ENCODE peak calls at places on chromosomes 3 and 15, in ten cellular contexts. G, R, L, K, O, W, U, N, F and A are unnamed samples.

GRCh38 chr3:37082317-37082716 is 89.0 kb downstream of the MLH1 start:
- DNase-seq in G (no peak), R (no peak), L (no peak), K (no peak), O (no peak), W (no peak), U (no peak), N (no peak), F (no peak), A (peak)

GRCh38 chr15:89666147-89666857 is 11.0 kb upstream of the KIF7 start:
- DNase-seq in G (no peak), R (no peak), L (no peak), K (no peak), O (no peak), W (no peak), U (no peak), N (no peak), F (no peak), A (no peak)

GRCh38 chr3:4584537-4585249 is 91.5 kb downstream of the ITPR1 start:
- DNase-seq in G (peak), R (peak), L (no peak), K (peak), O (no peak), W (no peak), U (peak), N (no peak), F (peak), A (no peak)

GRCh38 chr3:185046623-185047022 is 106.2 kb downstream of the C3orf70 start:
- DNase-seq in G (no peak), R (no peak), L (no peak), K (no peak), O (no peak), W (no peak), U (no peak), N (no peak), F (no peak), A (no peak)

GRCh38 chr15:97984157-97984556 is 23.7 kb downstream of the ARRDC4 start:
- DNase-seq in G (no peak), R (no peak), L (no peak), K (no peak), O (no peak), W (no peak), U (no peak), N (no peak), F (no peak), A (no peak)

GRCh38 chr3:193767353-193768068 is 174.5 kb downstream of the OPA1 start:
- DNase-seq in G (no peak), R (no peak), L (no peak), K (no peak), O (no peak), W (no peak), U (no peak), N (no peak), F (no peak), A (no peak)

GRCh38 chr15:101022306-101022705 is 103.1 kb downstream of the LRRK1 start:
- DNase-seq in G (no peak), R (no peak), L (no peak), K (no peak), O (no peak), W (no peak), U (no peak), N (no peak), F (no peak), A (no peak)

GRCh38 chr3:126111126-126111551 is 27.2 kb upstream of the SLC41A3 start:
- DNase-seq in G (no peak), R (no peak), L (no peak), K (no peak), O (no peak), W (no peak), U (no peak), N (no peak), F (no peak), A (no peak)

GRCh38 chr3:127385540-127385870 is 97.7 kb upstream of the PRR20G start:
- DNase-seq in G (no peak), R (no peak), L (no peak), K (no peak), O (no peak), W (no peak), U (no peak), N (no peak), F (no peak), A (no peak)

GRCh38 chr15:101118615-101119014 is 133.2 kb downstream of the CHSY1 start:
- DNase-seq in G (no peak), R (no peak), L (no peak), K (no peak), O (no peak), W (no peak), U (no peak), N (no peak), F (no peak), A (no peak)

GRCh38 chr3:32447865-32448400 is 54.7 kb downstream of the CMTM6 start:
- DNase-seq in G (no peak), R (no peak), L (no peak), K (no peak), O (no peak), W (no peak), U (no peak), N (no peak), F (no peak), A (no peak)

GRCh38 chr3:175002732-175003143 is 143.6 kb downstream of the NAALADL2 start:
- DNase-seq in G (no peak), R (no peak), L (no peak), K (peak), O (no peak), W (no peak), U (no peak), N (no peak), F (peak), A (no peak)

GRCh38 chr3:196967412-196968232 is 1.0 kb downstream of the PIGZ start:
- DNase-seq in G (no peak), R (no peak), L (no peak), K (no peak), O (no peak), W (no peak), U (no peak), N (no peak), F (no peak), A (no peak)

GRCh38 chr3:25897019-25897418 is 107.1 kb downstream of the OXSM start:
- DNase-seq in G (peak), R (peak), L (no peak), K (no peak), O (peak), W (no peak), U (no peak), N (peak), F (peak), A (peak)

GRCh38 chr15:38068600-38068999 is 134.2 kb downstream of the TMCO5A start:
- DNase-seq in G (no peak), R (no peak), L (no peak), K (no peak), O (no peak), W (no peak), U (no peak), N (no peak), F (no peak), A (no peak)

GRCh38 chr3:58535531-58536500 is 1.2 kb downstream of the ACOX2 start:
- DNase-seq in G (no peak), R (no peak), L (peak), K (no peak), O (peak), W (peak), U (no peak), N (no peak), F (peak), A (peak)

GRCh38 chr3:155065537-155065936 is 14.6 kb upstream of the MME start:
- DNase-seq in G (no peak), R (no peak), L (no peak), K (peak), O (no peak), W (no peak), U (no peak), N (no peak), F (peak), A (no peak)

GRCh38 chr3:14429237-14429636 is 26.8 kb downstream of the SLC6A6 start:
- DNase-seq in G (no peak), R (no peak), L (no peak), K (peak), O (no peak), W (no peak), U (no peak), N (no peak), F (peak), A (no peak)

GRCh38 chr3:181794036-181794790 is 82.5 kb downstream of the SOX2 start:
- DNase-seq in G (no peak), R (no peak), L (no peak), K (no peak), O (no peak), W (no peak), U (no peak), N (no peak), F (no peak), A (no peak)

GRCh38 chr3:178537123-178537754 is 1.0 kb downstream of the KCNMB2 start:
- DNase-seq in G (no peak), R (no peak), L (peak), K (no peak), O (no peak), W (no peak), U (no peak), N (no peak), F (no peak), A (no peak)

GRCh38 chr15:74253276-74253921 is 17.3 kb downstream of the CCDC33 start:
- DNase-seq in G (no peak), R (no peak), L (peak), K (no peak), O (no peak), W (no peak), U (no peak), N (no peak), F (no peak), A (no peak)

GRCh38 chr3:12764171-12764776 is 5.2 kb upstream of the TMEM40 start:
- DNase-seq in G (no peak), R (no peak), L (no peak), K (no peak), O (no peak), W (no peak), U (no peak), N (no peak), F (no peak), A (no peak)

GRCh38 chr15:69744421-69745162 is 292.0 kb downstream of the RPLP1 start:
- DNase-seq in G (no peak), R (no peak), L (no peak), K (no peak), O (no peak), W (no peak), U (no peak), N (no peak), F (no peak), A (no peak)

GRCh38 chr15:81939604-81940440 is 106.0 kb downstream of the MEX3B start:
- DNase-seq in G (peak), R (peak), L (peak), K (peak), O (peak), W (no peak), U (peak), N (peak), F (peak), A (peak)

GRCh38 chr15:63560741-63561448 is 36.3 kb upstream of the FBXL22 start:
- DNase-seq in G (no peak), R (no peak), L (no peak), K (no peak), O (no peak), W (no peak), U (no peak), N (no peak), F (no peak), A (no peak)

GRCh38 chr3:62414786-62415185 is 41.4 kb upstream of the FEZF2 start:
- DNase-seq in G (no peak), R (no peak), L (no peak), K (no peak), O (no peak), W (no peak), U (no peak), N (no peak), F (no peak), A (no peak)

GRCh38 chr3:110243081-110243480 is 828.5 kb upstream of the NECTIN3 start:
- DNase-seq in G (no peak), R (no peak), L (no peak), K (peak), O (no peak), W (no peak), U (no peak), N (no peak), F (no peak), A (no peak)

GRCh38 chr3:13016083-13016725 is 57.0 kb downstream of the IQSEC1 start:
- DNase-seq in G (no peak), R (peak), L (peak), K (no peak), O (no peak), W (no peak), U (peak), N (no peak), F (peak), A (no peak)

GRCh38 chr3:197456271-197457091 is 99.3 kb downstream of the BDH1 start:
- DNase-seq in G (peak), R (peak), L (no peak), K (peak), O (peak), W (peak), U (peak), N (peak), F (peak), A (peak)

GRCh38 chr3:16374047-16375019 is 109.3 kb downstream of the OXNAD1 start:
- DNase-seq in G (no peak), R (no peak), L (no peak), K (no peak), O (no peak), W (no peak), U (no peak), N (no peak), F (no peak), A (no peak)

GRCh38 chr15:68054658-68055223 is 626 bp downstream of the PIAS1 start:
- DNase-seq in G (peak), R (no peak), L (peak), K (peak), O (peak), W (peak), U (peak), N (peak), F (peak), A (peak)

GRCh38 chr3:45922039-45922326 is 21.3 kb upstream of the CXCR6 start:
- DNase-seq in G (no peak), R (no peak), L (no peak), K (no peak), O (no peak), W (no peak), U (no peak), N (no peak), F (no peak), A (no peak)

GRCh38 chr3:152113413-152113812 is 155.3 kb upstream of the MBNL1 start:
- DNase-seq in G (no peak), R (no peak), L (no peak), K (peak), O (no peak), W (no peak), U (no peak), N (no peak), F (no peak), A (no peak)